ENCODE peak calls at places on chromosome 3, in six cellular contexts. V is HFF-Myc, W is transverse colon, U is GM23338, O is mucosa of descending colon, H is neuronal stem cell. Q is an unnamed sample.

GRCh38 chr3:113096158-113096893 is 105.5 kb downstream of the GTPBP8 start:
- DNase-seq in O (no peak), U (no peak), H (no peak), V (no peak), W (no peak), Q (no peak)

GRCh38 chr3:143427626-143428025 is 308.1 kb downstream of the CHST2 start:
- DNase-seq in V (no peak), U (no peak), W (no peak), O (no peak), H (no peak), Q (no peak)

GRCh38 chr3:126501054-126501453 is 16.5 kb downstream of the UROC1 start:
- DNase-seq in W (no peak), V (no peak), U (no peak), O (peak; percentile 35), H (no peak), Q (no peak)

GRCh38 chr3:127612966-127613365 is 14.8 kb downstream of the MCM2 start:
- DNase-seq in O (no peak), V (no peak), U (no peak), W (no peak), H (no peak), Q (no peak)

GRCh38 chr3:169260296-169260695 is 403.2 kb downstream of the MECOM start:
- DNase-seq in O (no peak), U (no peak), W (no peak), V (no peak), H (no peak), Q (no peak)

GRCh38 chr3:7484636-7485035 is 623.7 kb downstream of the GRM7 start:
- DNase-seq in H (no peak), W (no peak), U (no peak), V (no peak), O (no peak), Q (no peak)

GRCh38 chr3:119149484-119149883 is 3.5 kb downstream of the TEX55 start:
- DNase-seq in U (no peak), H (no peak), V (no peak), O (no peak), W (no peak), Q (no peak)

GRCh38 chr3:154901263-154901662 is 178.9 kb upstream of the MME start:
- DNase-seq in W (no peak), O (no peak), V (no peak), U (no peak), H (no peak), Q (no peak)

GRCh38 chr3:66164155-66164554 is 56.6 kb upstream of the SLC25A26 start:
- DNase-seq in V (no peak), H (no peak), U (no peak), W (no peak), O (no peak), Q (no peak)

GRCh38 chr3:182728248-182728647 is 65.1 kb upstream of the ATP11B start:
- DNase-seq in O (no peak), V (no peak), W (no peak), U (no peak), H (no peak), Q (no peak)

GRCh38 chr3:51581529-51581928 is 43.0 kb downstream of the RAD54L2 start:
- DNase-seq in O (no peak), V (no peak), H (no peak), W (no peak), U (peak; percentile 17), Q (peak; percentile 53)

GRCh38 chr3:181782306-181782924 is 70.7 kb downstream of the SOX2 start:
- DNase-seq in U (peak; percentile 64), W (no peak), V (no peak), H (no peak), O (no peak), Q (no peak)

GRCh38 chr3:105700575-105700974 is 168.2 kb downstream of the CBLB start:
- DNase-seq in W (no peak), V (no peak), U (no peak), H (no peak), O (no peak), Q (no peak)

GRCh38 chr3:177929310-177929709 is 606.9 kb upstream of the KCNMB2 start:
- DNase-seq in O (no peak), W (no peak), U (no peak), H (no peak), V (no peak), Q (no peak)

GRCh38 chr3:129211772-129212171 is 28.1 kb upstream of the CNBP start:
- DNase-seq in O (peak; percentile 88), W (peak; percentile 91), H (no peak), V (no peak), U (no peak), Q (peak; percentile 71)

GRCh38 chr3:123423026-123423425 is 25.9 kb downstream of the ADCY5 start:
- DNase-seq in U (no peak), W (peak; percentile 82), H (no peak), V (no peak), O (peak; percentile 77), Q (no peak)

GRCh38 chr3:25856902-25857518 is 67.1 kb downstream of the OXSM start:
- DNase-seq in O (no peak), V (peak; percentile 17), U (peak; percentile 73), H (no peak), W (no peak), Q (no peak)

GRCh38 chr3:56054827-56055226 is 413.4 kb downstream of the ERC2 start:
- DNase-seq in W (no peak), O (no peak), V (no peak), H (no peak), U (peak; percentile 21), Q (no peak)

GRCh38 chr3:81713018-81713417 is 48.4 kb downstream of the GBE1 start:
- DNase-seq in V (no peak), H (no peak), O (no peak), W (no peak), U (no peak), Q (no peak)

GRCh38 chr3:43817825-43818224 is 127.1 kb downstream of the ABHD5 start:
- DNase-seq in H (no peak), O (no peak), W (no peak), V (no peak), U (no peak), Q (no peak)

GRCh38 chr3:128410669-128411573 is 55.8 kb downstream of the DNAJB8 start:
- DNase-seq in V (no peak), U (no peak), H (no peak), W (no peak), O (no peak), Q (no peak)

GRCh38 chr3:8499181-8499611 is 2.4 kb upstream of the LMCD1 start:
- DNase-seq in H (peak; percentile 70), W (no peak), U (peak; percentile 79), V (no peak), O (no peak), Q (no peak)

DNA sequence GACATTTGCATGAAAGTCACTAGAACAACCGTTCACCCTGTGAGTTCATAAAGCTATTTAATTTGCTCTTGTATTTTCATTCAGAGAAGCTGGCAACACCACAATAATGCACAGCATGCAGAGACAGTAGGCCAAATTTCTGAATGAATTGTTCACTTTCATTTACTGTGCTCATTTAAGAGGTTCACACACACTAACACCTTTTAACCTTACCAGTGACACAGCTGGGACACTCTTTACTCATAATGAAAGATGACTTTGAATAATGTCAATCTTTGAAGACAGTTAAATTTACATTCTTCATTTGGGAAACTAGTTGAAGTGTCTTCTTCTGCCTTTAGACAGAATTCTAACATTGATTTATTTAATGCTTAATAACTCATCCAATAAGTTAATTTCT is 95.7 kb downstream of the ROBO1 start:
- DNase-seq in U (no peak), W (no peak), O (no peak), H (no peak), V (no peak), Q (no peak)
- H3K4me3 ChIP-seq in U (no peak overlapping the region), W (no peak overlapping the region), O (no peak overlapping the region), H (no peak overlapping the region), V (no peak overlapping the region), Q (no peak overlapping the region)

DNA sequence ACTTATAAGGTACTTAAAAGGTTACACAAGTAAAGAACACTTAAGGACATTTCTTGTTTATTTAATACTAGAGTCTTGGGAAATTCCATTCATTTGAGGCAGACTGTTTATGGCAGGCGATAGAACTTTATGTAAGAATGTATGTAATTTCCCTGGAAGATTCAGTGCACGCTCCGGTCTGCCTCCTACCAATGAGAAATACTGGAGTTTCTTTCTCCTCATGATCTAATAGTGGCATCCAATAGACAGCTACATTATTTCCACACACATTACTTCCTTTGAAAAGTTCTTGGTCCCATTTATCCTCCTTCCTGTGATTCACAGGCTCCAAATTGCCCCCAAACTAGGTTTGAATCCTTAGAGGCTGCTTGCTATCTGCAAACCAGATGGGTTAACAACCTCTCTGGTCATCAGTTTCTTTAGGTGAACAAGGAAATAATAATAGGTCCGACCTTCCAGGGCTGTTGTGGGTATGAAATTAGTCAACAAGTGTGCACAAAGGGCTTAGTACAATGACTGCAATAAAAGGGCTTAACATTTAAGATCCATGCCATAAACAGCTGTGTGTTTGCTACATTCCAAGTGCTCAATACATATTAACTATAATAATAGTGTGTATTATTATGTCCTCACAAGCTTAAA is 30.7 kb downstream of the EIF4E3 start:
- DNase-seq in V (no peak), W (peak; percentile 51), U (no peak), O (no peak), H (no peak), Q (no peak)
- H3K4me3 ChIP-seq in V (no peak overlapping the region), W (no peak overlapping the region), U (no peak overlapping the region), O (no peak overlapping the region), H (no peak overlapping the region), Q (no peak overlapping the region)

GRCh38 chr3:194064380-194065118 is 71.4 kb upstream of the HES1 start:
- DNase-seq in U (no peak), W (no peak), O (no peak), H (no peak), V (no peak), Q (peak; percentile 30)
- H3K4me3 ChIP-seq in U (no peak overlapping the region), W (no peak overlapping the region), O (no peak overlapping the region), H (no peak overlapping the region), V (no peak overlapping the region), Q (no peak overlapping the region)

GRCh38 chr3:35678552-35679220 is 39.4 kb downstream of the ARPP21 start:
- DNase-seq in V (no peak), H (no peak), W (no peak), U (no peak), O (no peak), Q (no peak)

GRCh38 chr3:35677797-35678196 is 38.5 kb downstream of the ARPP21 start:
- DNase-seq in U (no peak), V (no peak), O (no peak), W (no peak), H (no peak), Q (no peak)

GRCh38 chr3:35680866-35681650 is 41.7 kb downstream of the ARPP21 start:
- DNase-seq in W (no peak), H (no peak), O (no peak), U (no peak), V (no peak), Q (no peak)

GRCh38 chr3:35675621-35676020 is 36.3 kb downstream of the ARPP21 start:
- DNase-seq in H (no peak), O (no peak), U (no peak), W (no peak), V (no peak), Q (no peak)

DNA sequence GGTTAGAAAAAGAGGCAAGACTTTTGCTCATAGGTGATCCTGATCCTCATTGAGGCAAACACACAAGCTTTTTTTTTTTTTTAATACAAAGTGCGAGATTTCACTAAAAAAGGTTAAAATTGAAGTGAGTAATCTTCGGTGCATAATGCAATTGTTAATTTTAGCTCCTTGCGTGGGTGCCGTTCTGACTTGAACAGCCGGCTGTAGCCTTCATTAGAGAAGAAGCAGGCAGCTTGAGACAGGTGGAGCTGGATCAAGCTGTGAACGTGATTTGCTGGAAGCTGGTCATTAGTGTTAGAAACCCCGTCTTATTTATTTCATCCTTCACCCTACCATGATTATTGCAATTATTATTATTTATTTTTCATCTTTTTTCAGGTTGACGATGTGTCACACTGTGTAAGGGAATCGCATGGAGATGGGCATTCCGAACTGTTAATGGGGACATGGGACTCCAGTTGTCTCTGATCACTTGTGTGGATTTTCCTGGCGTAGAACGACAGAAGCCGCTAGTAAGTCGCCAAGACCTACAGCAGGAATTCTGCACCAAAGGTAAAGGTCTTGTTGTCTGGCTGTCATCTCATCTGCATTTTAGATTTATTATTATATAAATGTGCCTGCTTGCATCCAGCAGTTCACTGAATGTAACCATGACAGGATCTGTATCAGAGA is 40.2 kb downstream of the ARPP21 start:
- DNase-seq in O (no peak), U (no peak), W (no peak), H (no peak), V (no peak), Q (no peak)
- H3K4me3 ChIP-seq in O (no peak overlapping the region), U (no peak overlapping the region), W (no peak overlapping the region), H (no peak overlapping the region), V (no peak overlapping the region), Q (no peak overlapping the region)